ENCODE peak calls at places on chromosomes 4 and X, in six cellular contexts. W is lower leg skin, B is tibial artery, V is PC-3, Y is OCI-LY7, L is Calu3. C is an unnamed sample.

GRCh38 chr4:106329027-106329618 is 12.8 kb downstream of the AIMP1 start:
- DNase-seq in V (peak), B (no peak), L (no peak), W (no peak), Y (peak), C (no peak)

GRCh38 chrX:137565318-137565904 is 516 bp upstream of the ZIC3 start:
- DNase-seq in Y (no peak), W (no peak), B (no peak), L (no peak), V (no peak), C (no peak)

GRCh38 chrX:15405846-15406245 is 21.6 kb upstream of the VEGFD start:
- DNase-seq in W (no peak), L (no peak), B (no peak), Y (no peak), V (no peak), C (no peak)

GRCh38 chr4:182144621-182145359 is 98.4 kb upstream of the TENM3 start:
- DNase-seq in W (no peak), Y (no peak), V (no peak), L (no peak), B (no peak), C (peak)

GRCh38 chr4:65983062-65983461 is 312.8 kb upstream of the EPHA5 start:
- DNase-seq in V (no peak), B (no peak), L (no peak), Y (no peak), W (no peak), C (no peak)

GRCh38 chr4:143240920-143241319 is 56.2 kb downstream of the USP38 start:
- DNase-seq in L (no peak), Y (no peak), W (no peak), V (no peak), B (no peak), C (no peak)

GRCh38 chr4:104901438-104901837 is 245.2 kb upstream of the TET2 start:
- DNase-seq in Y (no peak), W (no peak), B (no peak), V (no peak), L (no peak), C (no peak)

GRCh38 chr4:183409956-183410355 is 34.5 kb upstream of the CDKN2AIP start:
- DNase-seq in V (no peak), B (no peak), W (no peak), L (peak), Y (no peak), C (no peak)

GRCh38 chr4:31366041-31366440 is 645.9 kb downstream of the PCDH7 start:
- DNase-seq in W (no peak), B (no peak), L (no peak), V (peak), Y (no peak), C (no peak)

GRCh38 chr4:10115657-10116624 is 658 bp downstream of the WDR1 start:
- DNase-seq in B (no peak), V (peak), Y (peak), W (peak), L (peak), C (peak)

GRCh38 chrX:154135458-154136229 is 8.4 kb upstream of the OPN1LW start:
- DNase-seq in L (no peak), Y (peak), B (no peak), V (peak), W (peak), C (no peak)

GRCh38 chr4:173415885-173416658 is 17.2 kb upstream of the SCRG1 start:
- DNase-seq in Y (no peak), L (no peak), V (no peak), B (peak), W (peak), C (no peak)

GRCh38 chr4:184748251-184748652 is 14.4 kb upstream of the CENPU start:
- DNase-seq in B (peak), L (peak), V (no peak), W (peak), Y (no peak), C (no peak)

GRCh38 chr4:138039010-138039409 is 203.1 kb downstream of the SLC7A11 start:
- DNase-seq in V (no peak), W (no peak), B (no peak), L (no peak), Y (no peak), C (no peak)

GRCh38 chrX:65643046-65643785 is 24.2 kb upstream of the MSN start:
- DNase-seq in L (peak), V (peak), Y (no peak), W (no peak), B (no peak), C (no peak)

GRCh38 chr4:108890491-108890890 is 127.6 kb upstream of the ETNPPL start:
- DNase-seq in Y (no peak), L (no peak), V (no peak), B (no peak), W (no peak), C (no peak)

DNA sequence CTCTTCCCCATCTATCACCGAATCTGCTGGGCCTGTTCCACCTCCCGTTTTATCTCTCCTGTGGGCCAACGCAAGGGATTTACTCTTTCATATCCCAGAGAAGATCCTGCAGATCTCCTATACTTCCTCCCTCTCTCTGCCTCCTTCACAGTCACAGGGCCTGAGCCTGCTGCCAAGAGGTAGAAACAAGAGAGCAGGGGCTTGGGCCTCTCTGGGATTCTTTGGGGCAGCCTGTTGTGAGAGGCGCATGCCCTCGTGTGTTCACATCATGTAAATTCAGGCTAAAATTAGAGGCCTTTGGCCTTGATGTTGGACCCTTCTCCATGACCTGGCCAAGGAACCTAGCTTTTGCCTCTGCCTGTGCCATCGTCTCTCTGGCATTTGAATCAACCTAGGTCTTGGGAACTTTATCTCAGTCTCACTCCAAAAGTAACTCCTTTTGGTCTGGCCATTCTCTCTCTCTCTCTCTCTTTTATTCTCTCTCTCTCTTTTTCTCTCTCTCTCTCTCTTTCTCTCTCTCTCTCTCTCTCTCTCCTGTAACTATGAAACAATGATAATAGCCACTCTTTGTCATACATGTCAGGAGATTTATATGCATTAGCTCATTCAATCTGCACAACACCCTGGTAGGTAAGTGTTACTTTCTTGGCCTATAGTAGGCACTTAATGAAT is 20.0 kb upstream of the EFNB1 start:
- DNase-seq in L (no peak), W (no peak), B (no peak), V (peak), Y (no peak), C (no peak)
- TF ChIP-seq CTCF in L (no peak), W (no peak), B (no peak), V (peak), Y (peak), C (no peak)

GRCh38 chrX:45749375-45749774 is 548.7 kb upstream of the DIPK2B start:
- DNase-seq in V (peak), W (no peak), B (no peak), Y (no peak), L (no peak), C (no peak)
- TF ChIP-seq CTCF in V (peak), W (no peak), B (no peak), Y (peak), L (no peak), C (no peak)

GRCh38 chrX:77597090-77597489 is 149.9 kb downstream of the FGF16 start:
- DNase-seq in L (no peak), Y (no peak), B (no peak), W (no peak), V (peak), C (no peak)
- TF ChIP-seq CTCF in L (no peak), Y (peak), B (no peak), W (no peak), V (peak), C (no peak)

GRCh38 chr4:94168321-94168720 is 39.3 kb upstream of the SMARCAD1 start:
- DNase-seq in V (no peak), Y (no peak), W (no peak), B (no peak), L (no peak), C (no peak)

GRCh38 chr4:94175553-94176260 is 32.0 kb upstream of the SMARCAD1 start:
- DNase-seq in Y (no peak), L (no peak), B (no peak), V (no peak), W (no peak), C (no peak)

GRCh38 chr4:94169803-94170372 is 37.8 kb upstream of the SMARCAD1 start:
- DNase-seq in V (no peak), Y (no peak), L (no peak), B (no peak), W (no peak), C (no peak)

DNA sequence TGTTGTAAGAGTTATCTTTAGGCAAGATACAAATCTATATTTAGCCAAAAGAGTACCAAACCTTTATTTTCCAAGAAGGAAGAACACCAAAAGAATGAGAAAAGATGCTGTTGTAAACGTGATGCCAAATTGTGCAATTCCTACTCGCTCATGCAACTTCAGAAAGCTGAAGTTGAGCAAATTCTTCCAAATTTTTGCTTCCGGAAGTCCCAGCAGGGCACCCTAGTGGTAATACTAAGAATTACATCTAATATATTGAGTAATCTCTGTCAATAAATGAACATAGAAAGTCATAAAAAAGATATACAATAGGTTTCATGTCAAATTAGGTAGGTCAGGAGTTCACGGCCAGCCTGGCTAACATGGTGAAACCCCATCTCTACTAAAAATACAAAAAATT is 36.0 kb upstream of the SMARCAD1 start:
- DNase-seq in Y (no peak), V (peak), W (no peak), B (no peak), L (no peak), C (no peak)
- TF ChIP-seq CTCF in Y (peak), V (peak), W (no peak), B (no peak), L (no peak), C (no peak)

DNA sequence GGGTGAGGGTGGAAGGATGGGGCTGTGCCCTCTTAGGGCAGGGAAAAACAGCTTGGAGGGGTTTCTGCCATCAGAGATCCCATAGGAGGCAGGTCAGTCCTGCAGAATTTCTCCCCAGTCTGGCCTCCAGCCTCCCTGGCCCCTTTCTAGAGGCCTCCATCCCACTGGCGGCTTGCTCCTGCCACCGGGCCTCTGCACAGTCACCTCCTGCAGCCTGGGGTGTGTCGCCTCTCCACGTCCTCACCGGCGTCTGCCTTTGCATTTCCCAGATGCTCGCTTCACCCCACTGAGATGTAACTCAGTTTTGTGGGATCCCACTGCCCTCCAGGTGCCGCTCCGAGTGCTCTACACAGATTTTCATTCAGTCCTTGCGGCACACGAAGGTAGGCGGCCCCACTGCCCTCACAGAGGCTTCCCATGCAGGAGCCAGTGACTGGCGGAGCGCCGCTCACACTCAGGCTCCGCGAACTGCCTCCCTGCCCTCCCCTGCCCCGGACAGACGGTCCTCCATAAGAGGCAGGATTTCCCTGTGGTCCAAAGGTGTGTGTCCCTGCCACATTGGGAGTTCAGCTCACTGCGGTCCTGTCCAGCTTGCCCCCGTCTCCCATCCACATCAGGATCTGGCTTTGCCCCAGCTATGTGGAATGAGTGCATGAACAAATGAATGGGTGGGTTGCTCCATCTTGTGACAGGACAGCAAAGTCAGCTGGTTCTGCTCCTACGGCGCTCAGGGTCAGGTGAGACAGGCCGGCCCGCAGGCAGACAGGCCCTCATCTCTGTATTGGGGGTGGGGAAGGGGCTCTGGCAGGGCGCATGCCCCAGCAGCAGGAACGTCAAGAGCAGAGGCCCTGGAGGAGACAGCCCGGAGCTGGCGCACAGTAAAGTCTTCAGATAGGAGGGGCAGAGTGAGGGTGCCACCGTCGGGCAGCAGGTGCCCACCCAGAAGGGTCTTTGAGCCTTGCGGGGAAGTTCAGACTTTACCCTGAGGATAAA is 2.7 kb upstream of the TMEM271 start:
- DNase-seq in L (no peak), V (no peak), B (no peak), W (peak), Y (no peak), C (peak)
- TF ChIP-seq CTCF in L (no peak), V (no peak), B (no peak), W (no peak), Y (no peak), C (no peak)

DNA sequence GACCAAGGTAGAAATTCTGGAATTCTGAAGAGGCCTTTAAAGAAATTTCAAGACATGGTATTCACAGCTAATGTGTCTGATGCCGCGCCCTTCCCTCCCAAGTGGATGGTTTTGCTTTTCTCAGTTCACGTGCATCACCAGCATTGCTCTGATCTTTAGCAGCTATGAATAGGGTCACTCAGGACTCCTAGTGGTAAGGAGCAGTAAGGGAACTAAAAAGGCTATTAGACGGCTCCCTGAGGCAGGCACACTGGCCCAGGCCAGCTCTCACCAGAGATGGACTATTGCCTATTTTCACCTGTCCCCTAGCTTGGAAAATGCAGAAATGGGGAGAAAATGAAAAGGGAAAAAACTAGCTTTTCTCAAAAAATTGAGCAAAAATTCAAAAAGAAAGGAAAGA is 447.5 kb upstream of the RASGEF1B start:
- DNase-seq in W (no peak), V (peak), Y (peak), B (no peak), L (peak), C (peak)
- TF ChIP-seq CTCF in W (no peak), V (peak), Y (peak), B (no peak), L (peak), C (no peak)

DNA sequence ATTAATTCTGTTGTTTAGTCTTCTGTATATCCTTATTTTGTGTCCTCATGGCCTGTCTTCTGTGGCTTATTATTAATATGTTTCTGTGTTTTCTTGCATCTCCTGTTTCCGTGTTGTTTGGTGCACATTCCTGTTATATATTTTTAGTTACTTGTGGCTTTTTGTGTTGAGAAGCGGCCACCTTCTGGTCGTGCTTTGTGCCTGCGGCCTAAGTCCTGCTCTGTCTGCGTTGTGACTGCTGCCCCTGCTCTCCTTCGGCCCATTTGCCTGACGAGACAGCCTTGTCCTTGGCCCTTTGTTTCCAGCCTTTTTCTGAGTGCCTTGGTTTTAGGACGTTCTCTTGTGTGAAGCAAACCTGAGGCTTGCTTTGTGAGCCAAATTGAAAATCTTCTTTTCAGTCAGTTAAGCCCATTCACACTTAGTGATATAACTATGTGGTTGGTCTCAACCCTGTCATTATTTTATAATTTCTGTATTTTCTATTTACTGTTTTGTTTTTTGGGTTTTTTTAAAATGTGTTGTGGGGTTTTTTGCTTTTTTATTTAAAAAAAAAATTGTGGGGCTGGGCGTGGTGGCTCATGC is 43.8 kb downstream of the TNIP2 start:
- DNase-seq in Y (peak), L (no peak), W (no peak), B (no peak), V (no peak), C (no peak)
- TF ChIP-seq CTCF in Y (peak), L (no peak), W (no peak), B (no peak), V (peak), C (no peak)